ENCODE peak calls at places on chromosomes 7 and 10, in ten cellular contexts. One of them, this sample, is unnamed. For H4K20me1, the result is how much of the 10 kb centered on the place peaks cover.

GRCh38 chr10:122864901-122865300 is 14.5 kb downstream of the FAM24B start:
- DNase-seq in HepG2: no peak
- DNase-seq in PC-3: peak
- DNase-seq in H1: no peak
- DNase-seq in mammary epithelial cell: no peak
- DNase-seq in neural progenitor cell: no peak
- DNase-seq in PC-9: no peak
- DNase-seq in hepatocyte: no peak
- DNase-seq in GM23248: peak
- DNase-seq in fibroblast of lung: peak
- DNase-seq in this sample: peak

GRCh38 chr7:141074997-141075396 is 1.1 kb downstream of the TMEM178B start:
- DNase-seq in HepG2: no peak
- DNase-seq in PC-3: no peak
- DNase-seq in H1: no peak
- DNase-seq in mammary epithelial cell: no peak
- DNase-seq in neural progenitor cell: no peak
- DNase-seq in PC-9: no peak
- DNase-seq in hepatocyte: no peak
- DNase-seq in GM23248: no peak
- DNase-seq in fibroblast of lung: no peak
- DNase-seq in this sample: no peak

GRCh38 chr10:95841711-95842498 is 65.9 kb upstream of the CC2D2B start:
- DNase-seq in HepG2: peak
- DNase-seq in PC-3: peak
- DNase-seq in H1: no peak
- DNase-seq in mammary epithelial cell: peak
- DNase-seq in neural progenitor cell: peak
- DNase-seq in PC-9: peak
- DNase-seq in hepatocyte: peak
- DNase-seq in GM23248: peak
- DNase-seq in fibroblast of lung: peak
- DNase-seq in this sample: peak

GRCh38 chr7:5672468-5672867 is 109.0 kb downstream of the RNF216 start:
- DNase-seq in HepG2: no peak
- DNase-seq in PC-3: no peak
- DNase-seq in H1: no peak
- DNase-seq in mammary epithelial cell: no peak
- DNase-seq in neural progenitor cell: no peak
- DNase-seq in PC-9: no peak
- DNase-seq in hepatocyte: no peak
- DNase-seq in GM23248: no peak
- DNase-seq in fibroblast of lung: no peak
- DNase-seq in this sample: peak

GRCh38 chr10:68052463-68052862 is 22.6 kb downstream of the HERC4 start:
- DNase-seq in HepG2: no peak
- DNase-seq in PC-3: peak
- DNase-seq in H1: no peak
- DNase-seq in mammary epithelial cell: peak
- DNase-seq in neural progenitor cell: no peak
- DNase-seq in PC-9: no peak
- DNase-seq in hepatocyte: no peak
- DNase-seq in GM23248: peak
- DNase-seq in fibroblast of lung: no peak
- DNase-seq in this sample: peak

GRCh38 chr10:5735119-5735518 is 50.5 kb downstream of the TASOR2 start:
- DNase-seq in HepG2: no peak
- DNase-seq in PC-3: no peak
- DNase-seq in H1: no peak
- DNase-seq in mammary epithelial cell: no peak
- DNase-seq in neural progenitor cell: no peak
- DNase-seq in PC-9: no peak
- DNase-seq in hepatocyte: no peak
- DNase-seq in GM23248: no peak
- DNase-seq in fibroblast of lung: no peak
- DNase-seq in this sample: no peak

GRCh38 chr10:50422259-50422658 is 170.9 kb upstream of the ASAH2 start:
- DNase-seq in HepG2: no peak
- DNase-seq in PC-3: peak
- DNase-seq in H1: no peak
- DNase-seq in mammary epithelial cell: no peak
- DNase-seq in neural progenitor cell: no peak
- DNase-seq in PC-9: no peak
- DNase-seq in hepatocyte: no peak
- DNase-seq in GM23248: no peak
- DNase-seq in fibroblast of lung: peak
- DNase-seq in this sample: peak

GRCh38 chr7:8133188-8133848 is 128.6 kb downstream of the ICA1 start:
- DNase-seq in HepG2: no peak
- DNase-seq in PC-3: no peak
- DNase-seq in H1: no peak
- DNase-seq in mammary epithelial cell: no peak
- DNase-seq in neural progenitor cell: no peak
- DNase-seq in PC-9: no peak
- DNase-seq in hepatocyte: no peak
- DNase-seq in GM23248: no peak
- DNase-seq in fibroblast of lung: no peak
- DNase-seq in this sample: no peak

GRCh38 chr10:98340946-98341345 is 73.0 kb upstream of the LOXL4 start:
- DNase-seq in HepG2: no peak
- DNase-seq in PC-3: no peak
- DNase-seq in H1: no peak
- DNase-seq in mammary epithelial cell: no peak
- DNase-seq in neural progenitor cell: no peak
- DNase-seq in PC-9: no peak
- DNase-seq in hepatocyte: no peak
- DNase-seq in GM23248: peak
- DNase-seq in fibroblast of lung: peak
- DNase-seq in this sample: peak

DNA sequence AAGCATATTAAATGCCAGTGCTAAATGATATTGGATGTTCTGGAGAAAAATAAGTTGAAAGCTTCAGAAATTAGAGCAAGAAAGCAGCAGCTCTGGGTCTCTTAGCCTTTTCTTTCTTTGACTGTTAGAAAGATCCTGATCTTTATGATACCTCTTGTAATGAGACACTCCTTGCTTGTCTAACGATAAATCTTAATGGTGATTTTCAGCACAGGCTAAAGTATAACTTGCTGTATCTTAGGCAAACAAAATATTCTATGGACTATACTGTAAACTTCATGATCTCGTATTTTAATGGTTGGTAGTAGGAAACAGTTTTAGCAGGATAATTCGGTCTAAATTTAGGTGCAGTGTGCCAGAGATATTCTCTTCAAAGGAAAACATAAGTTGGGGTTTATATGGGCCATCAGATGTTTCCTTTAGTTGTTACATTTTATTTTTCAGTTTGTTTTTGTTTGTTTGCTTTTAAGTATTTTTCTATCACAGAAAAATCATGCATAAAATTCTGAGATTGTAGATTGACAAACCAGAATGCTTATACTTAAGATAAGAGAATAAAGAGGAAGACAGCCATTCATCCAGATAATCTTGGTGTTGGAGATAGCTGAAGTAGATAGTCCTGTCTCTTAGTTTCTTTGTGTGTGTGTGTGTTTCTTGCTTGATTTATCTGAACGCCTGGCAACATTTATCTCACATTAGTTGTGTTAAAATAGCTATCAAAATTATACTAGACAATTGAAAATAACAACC is 4.7 kb downstream of the CASD1 start:
- DNase-seq in HepG2: no peak
- DNase-seq in PC-3: no peak
- DNase-seq in H1: no peak
- DNase-seq in mammary epithelial cell: no peak
- DNase-seq in neural progenitor cell: no peak
- DNase-seq in PC-9: no peak
- DNase-seq in hepatocyte: no peak
- DNase-seq in GM23248: no peak
- DNase-seq in fibroblast of lung: no peak
- DNase-seq in this sample: no peak
- H4K20me1 ChIP-seq in HepG2: under half
- H4K20me1 ChIP-seq in PC-3: under half
- H4K20me1 ChIP-seq in H1: under half
- H4K20me1 ChIP-seq in mammary epithelial cell: under half
- H4K20me1 ChIP-seq in neural progenitor cell: half or more
- H4K20me1 ChIP-seq in PC-9: under half
- H4K20me1 ChIP-seq in hepatocyte: under half
- H4K20me1 ChIP-seq in GM23248: under half
- H4K20me1 ChIP-seq in fibroblast of lung: under half
- H4K20me1 ChIP-seq in this sample: under half

DNA sequence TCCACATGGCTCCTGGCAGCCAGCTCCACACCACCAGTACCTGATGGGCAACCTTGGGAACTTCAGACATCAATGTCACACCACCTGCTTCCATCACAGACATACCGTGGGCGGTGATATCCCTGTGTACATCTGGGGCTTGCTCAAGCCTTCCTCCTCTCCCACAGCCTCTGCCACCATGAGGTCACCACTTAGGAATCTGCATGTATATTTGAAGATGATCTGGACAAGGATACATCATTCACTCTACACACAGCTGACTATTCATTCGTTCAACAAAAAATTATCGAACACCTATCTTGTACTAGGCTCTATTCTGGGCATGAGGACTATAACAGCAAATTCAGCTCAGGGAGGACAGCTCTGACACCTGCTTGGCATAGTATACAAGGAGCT is 6.8 kb downstream of the DLG5 start:
- DNase-seq in HepG2: peak
- DNase-seq in PC-3: peak
- DNase-seq in H1: no peak
- DNase-seq in mammary epithelial cell: peak
- DNase-seq in neural progenitor cell: no peak
- DNase-seq in PC-9: peak
- DNase-seq in hepatocyte: peak
- DNase-seq in GM23248: peak
- DNase-seq in fibroblast of lung: peak
- DNase-seq in this sample: peak
- H4K20me1 ChIP-seq in HepG2: under half
- H4K20me1 ChIP-seq in PC-3: under half
- H4K20me1 ChIP-seq in H1: under half
- H4K20me1 ChIP-seq in mammary epithelial cell: under half
- H4K20me1 ChIP-seq in neural progenitor cell: half or more
- H4K20me1 ChIP-seq in PC-9: under half
- H4K20me1 ChIP-seq in hepatocyte: half or more
- H4K20me1 ChIP-seq in GM23248: under half
- H4K20me1 ChIP-seq in fibroblast of lung: under half
- H4K20me1 ChIP-seq in this sample: half or more

GRCh38 chr10:132716691-132717490 is 69.1 kb downstream of the NKX6-2 start:
- DNase-seq in HepG2: no peak
- DNase-seq in PC-3: no peak
- DNase-seq in H1: no peak
- DNase-seq in mammary epithelial cell: no peak
- DNase-seq in neural progenitor cell: no peak
- DNase-seq in PC-9: no peak
- DNase-seq in hepatocyte: no peak
- DNase-seq in GM23248: no peak
- DNase-seq in fibroblast of lung: no peak
- DNase-seq in this sample: no peak

GRCh38 chr10:132714906-132715790 is 70.8 kb downstream of the NKX6-2 start:
- DNase-seq in HepG2: no peak
- DNase-seq in PC-3: no peak
- DNase-seq in H1: no peak
- DNase-seq in mammary epithelial cell: no peak
- DNase-seq in neural progenitor cell: peak
- DNase-seq in PC-9: no peak
- DNase-seq in hepatocyte: no peak
- DNase-seq in GM23248: no peak
- DNase-seq in fibroblast of lung: no peak
- DNase-seq in this sample: no peak

GRCh38 chr10:132713421-132714095 is 72.4 kb downstream of the NKX6-2 start:
- DNase-seq in HepG2: no peak
- DNase-seq in PC-3: no peak
- DNase-seq in H1: no peak
- DNase-seq in mammary epithelial cell: no peak
- DNase-seq in neural progenitor cell: no peak
- DNase-seq in PC-9: no peak
- DNase-seq in hepatocyte: no peak
- DNase-seq in GM23248: no peak
- DNase-seq in fibroblast of lung: no peak
- DNase-seq in this sample: no peak

GRCh38 chr10:132714096-132714721 is 71.7 kb downstream of the NKX6-2 start:
- DNase-seq in HepG2: no peak
- DNase-seq in PC-3: no peak
- DNase-seq in H1: peak
- DNase-seq in mammary epithelial cell: no peak
- DNase-seq in neural progenitor cell: peak
- DNase-seq in PC-9: no peak
- DNase-seq in hepatocyte: no peak
- DNase-seq in GM23248: no peak
- DNase-seq in fibroblast of lung: no peak
- DNase-seq in this sample: no peak

DNA sequence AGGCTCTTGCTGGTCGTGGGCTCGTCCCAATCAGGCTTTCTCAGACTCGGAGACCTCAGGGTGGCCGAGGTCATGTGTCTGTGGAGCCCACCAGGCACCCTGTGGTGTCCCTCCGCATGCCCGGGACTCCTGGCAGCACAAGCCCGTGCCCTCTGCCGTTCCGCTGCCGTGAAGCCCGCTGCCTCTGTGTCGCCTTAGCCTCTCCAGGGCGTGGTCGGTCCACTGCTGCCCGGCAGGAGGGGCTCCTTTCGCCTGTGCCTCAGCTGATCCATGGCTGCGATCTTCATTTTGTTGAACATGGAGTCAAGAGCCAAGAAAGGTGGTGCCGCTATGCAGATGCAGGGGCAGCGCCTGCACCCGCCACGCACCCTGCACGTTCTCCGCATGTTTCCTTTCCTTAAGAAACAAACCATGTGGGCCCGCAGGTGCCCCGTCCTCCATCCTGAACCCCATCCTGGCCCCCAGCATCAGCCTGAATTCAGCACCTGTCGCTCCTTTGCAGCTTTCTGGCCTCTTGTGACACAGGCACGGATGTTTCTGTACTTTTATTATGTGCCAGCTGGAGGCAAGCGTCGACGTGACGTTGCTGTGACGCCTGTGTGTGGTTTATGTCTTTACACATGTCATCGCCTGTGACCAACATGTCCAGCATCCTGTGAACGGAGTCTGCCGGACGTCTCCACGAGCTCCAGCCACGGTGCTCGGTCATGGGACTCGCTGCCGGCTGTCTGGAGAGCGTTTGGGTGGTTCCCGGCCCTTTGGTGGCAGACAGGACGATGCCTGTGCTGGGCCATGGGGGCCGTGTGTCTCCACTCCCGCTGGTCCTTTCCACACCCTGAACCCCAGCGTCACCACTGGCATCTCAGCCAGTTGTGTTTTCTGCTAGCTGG is 69.9 kb downstream of the NKX6-2 start:
- DNase-seq in HepG2: no peak
- DNase-seq in PC-3: no peak
- DNase-seq in H1: no peak
- DNase-seq in mammary epithelial cell: no peak
- DNase-seq in neural progenitor cell: no peak
- DNase-seq in PC-9: no peak
- DNase-seq in hepatocyte: no peak
- DNase-seq in GM23248: no peak
- DNase-seq in fibroblast of lung: no peak
- DNase-seq in this sample: no peak
- H4K20me1 ChIP-seq in HepG2: under half
- H4K20me1 ChIP-seq in PC-3: under half
- H4K20me1 ChIP-seq in H1: under half
- H4K20me1 ChIP-seq in mammary epithelial cell: under half
- H4K20me1 ChIP-seq in neural progenitor cell: half or more
- H4K20me1 ChIP-seq in PC-9: under half
- H4K20me1 ChIP-seq in hepatocyte: under half
- H4K20me1 ChIP-seq in GM23248: under half
- H4K20me1 ChIP-seq in fibroblast of lung: under half
- H4K20me1 ChIP-seq in this sample: under half

GRCh38 chr10:834493-834892 is 97.0 kb downstream of the LARP4B start:
- DNase-seq in HepG2: no peak
- DNase-seq in PC-3: no peak
- DNase-seq in H1: no peak
- DNase-seq in mammary epithelial cell: no peak
- DNase-seq in neural progenitor cell: no peak
- DNase-seq in PC-9: no peak
- DNase-seq in hepatocyte: no peak
- DNase-seq in GM23248: no peak
- DNase-seq in fibroblast of lung: no peak
- DNase-seq in this sample: no peak
- H4K20me1 ChIP-seq in HepG2: under half
- H4K20me1 ChIP-seq in PC-3: under half
- H4K20me1 ChIP-seq in H1: under half
- H4K20me1 ChIP-seq in mammary epithelial cell: under half
- H4K20me1 ChIP-seq in neural progenitor cell: under half
- H4K20me1 ChIP-seq in PC-9: under half
- H4K20me1 ChIP-seq in hepatocyte: under half
- H4K20me1 ChIP-seq in GM23248: under half
- H4K20me1 ChIP-seq in fibroblast of lung: under half
- H4K20me1 ChIP-seq in this sample: under half